ENCODE peak calls at places on chromosomes 1 and 21, in six cellular contexts. One of them, this sample, is unnamed.

GRCh38 chr1:84433253-84434080 is 35.2 kb downstream of the DNASE2B start:
- DNase-seq in CD8-positive, alpha-beta memory T cell: peak; percentile 35
- DNase-seq in effector memory CD4-positive, alpha-beta T cell: peak; percentile 21
- DNase-seq in CD4-positive, CD25-positive, alpha-beta regulatory T cell: peak; percentile 26
- DNase-seq in lower lobe of right lung: peak; percentile 49
- DNase-seq in keratinocyte: no peak
- DNase-seq in this sample: peak; percentile 84

GRCh38 chr1:15371610-15372539 is 37.8 kb upstream of the EFHD2 start:
- DNase-seq in CD8-positive, alpha-beta memory T cell: no peak
- DNase-seq in effector memory CD4-positive, alpha-beta T cell: no peak
- DNase-seq in CD4-positive, CD25-positive, alpha-beta regulatory T cell: no peak
- DNase-seq in lower lobe of right lung: no peak
- DNase-seq in keratinocyte: no peak
- DNase-seq in this sample: no peak

GRCh38 chr1:153670257-153670858 is 435 bp downstream of the ILF2 start:
- DNase-seq in CD8-positive, alpha-beta memory T cell: no peak
- DNase-seq in effector memory CD4-positive, alpha-beta T cell: no peak
- DNase-seq in CD4-positive, CD25-positive, alpha-beta regulatory T cell: peak; percentile 16
- DNase-seq in lower lobe of right lung: peak; percentile 54
- DNase-seq in keratinocyte: no peak
- DNase-seq in this sample: no peak

GRCh38 chr1:197218857-197219256 is 49.2 kb upstream of the CRB1 start:
- DNase-seq in CD8-positive, alpha-beta memory T cell: no peak
- DNase-seq in effector memory CD4-positive, alpha-beta T cell: no peak
- DNase-seq in CD4-positive, CD25-positive, alpha-beta regulatory T cell: no peak
- DNase-seq in lower lobe of right lung: no peak
- DNase-seq in keratinocyte: no peak
- DNase-seq in this sample: no peak

GRCh38 chr1:211588711-211589110 is 9.8 kb upstream of the SLC30A1 start:
- DNase-seq in CD8-positive, alpha-beta memory T cell: no peak
- DNase-seq in effector memory CD4-positive, alpha-beta T cell: no peak
- DNase-seq in CD4-positive, CD25-positive, alpha-beta regulatory T cell: no peak
- DNase-seq in lower lobe of right lung: no peak
- DNase-seq in keratinocyte: no peak
- DNase-seq in this sample: no peak

GRCh38 chr1:47924649-47925048 is 72.5 kb downstream of the TRABD2B start:
- DNase-seq in CD8-positive, alpha-beta memory T cell: no peak
- DNase-seq in effector memory CD4-positive, alpha-beta T cell: no peak
- DNase-seq in CD4-positive, CD25-positive, alpha-beta regulatory T cell: no peak
- DNase-seq in lower lobe of right lung: no peak
- DNase-seq in keratinocyte: no peak
- DNase-seq in this sample: no peak

GRCh38 chr1:103517380-103518047 is 8.0 kb upstream of the RNPC3 start:
- DNase-seq in CD8-positive, alpha-beta memory T cell: no peak
- DNase-seq in effector memory CD4-positive, alpha-beta T cell: no peak
- DNase-seq in CD4-positive, CD25-positive, alpha-beta regulatory T cell: no peak
- DNase-seq in lower lobe of right lung: no peak
- DNase-seq in keratinocyte: no peak
- DNase-seq in this sample: no peak

GRCh38 chr1:172969611-172970010 is 81.1 kb downstream of the TNFSF18 start:
- DNase-seq in CD8-positive, alpha-beta memory T cell: no peak
- DNase-seq in effector memory CD4-positive, alpha-beta T cell: no peak
- DNase-seq in CD4-positive, CD25-positive, alpha-beta regulatory T cell: no peak
- DNase-seq in lower lobe of right lung: no peak
- DNase-seq in keratinocyte: no peak
- DNase-seq in this sample: no peak

GRCh38 chr21:22556829-22557228 is 1558.6 kb downstream of the NCAM2 start:
- DNase-seq in CD8-positive, alpha-beta memory T cell: no peak
- DNase-seq in effector memory CD4-positive, alpha-beta T cell: no peak
- DNase-seq in CD4-positive, CD25-positive, alpha-beta regulatory T cell: no peak
- DNase-seq in lower lobe of right lung: no peak
- DNase-seq in keratinocyte: no peak
- DNase-seq in this sample: no peak
- H3K4me3 ChIP-seq in CD8-positive, alpha-beta memory T cell: no peak overlapping the region
- H3K4me3 ChIP-seq in effector memory CD4-positive, alpha-beta T cell: no peak overlapping the region
- H3K4me3 ChIP-seq in CD4-positive, CD25-positive, alpha-beta regulatory T cell: no peak overlapping the region
- H3K4me3 ChIP-seq in lower lobe of right lung: no peak overlapping the region
- H3K4me3 ChIP-seq in keratinocyte: no peak overlapping the region
- H3K4me3 ChIP-seq in this sample: no peak overlapping the region

DNA sequence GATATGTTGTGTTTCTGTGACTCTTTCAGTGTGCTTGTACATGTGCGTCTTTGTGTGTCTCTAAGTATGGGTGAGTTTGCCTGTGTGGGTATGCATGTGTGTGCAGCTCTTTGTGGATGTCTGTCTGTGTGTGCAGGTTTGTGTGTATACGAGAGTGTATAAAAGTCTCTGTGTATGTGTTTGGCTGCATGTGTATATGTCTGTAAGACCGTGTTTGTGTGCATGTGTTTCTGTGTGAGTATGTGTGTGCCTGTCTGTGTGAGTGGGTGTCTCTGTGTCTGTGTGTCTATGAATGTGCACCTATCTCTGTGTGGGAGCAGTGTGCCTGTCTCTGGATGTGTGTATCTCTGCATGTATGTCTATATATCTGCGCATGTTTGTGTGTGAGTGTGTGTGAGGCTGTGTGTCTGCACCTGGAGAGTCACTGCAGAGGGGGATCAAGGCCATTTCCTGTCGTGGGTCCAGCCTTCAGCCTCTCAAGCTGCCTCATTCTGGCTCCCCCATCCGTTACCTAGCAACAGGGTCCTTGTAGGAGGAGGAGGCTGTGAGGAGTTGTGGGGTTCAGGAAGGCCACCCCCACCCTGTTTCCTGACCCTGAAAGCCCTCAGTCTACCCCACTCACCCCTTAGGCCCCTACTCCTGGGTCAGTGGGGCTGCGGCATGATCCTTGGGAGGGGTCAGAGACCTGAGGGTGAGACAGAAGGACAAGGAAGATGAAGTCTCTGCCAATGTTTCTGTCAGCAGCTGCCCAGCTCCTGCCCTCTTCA is 10.3 kb downstream of the FGR start:
- DNase-seq in CD8-positive, alpha-beta memory T cell: no peak
- DNase-seq in effector memory CD4-positive, alpha-beta T cell: no peak
- DNase-seq in CD4-positive, CD25-positive, alpha-beta regulatory T cell: no peak
- DNase-seq in lower lobe of right lung: no peak
- DNase-seq in keratinocyte: no peak
- DNase-seq in this sample: no peak
- H3K4me1 ChIP-seq in CD8-positive, alpha-beta memory T cell: peaks cover 48% of the 10 kb centered on the region
- H3K4me1 ChIP-seq in effector memory CD4-positive, alpha-beta T cell: peaks cover 14% of the 10 kb centered on the region
- H3K4me1 ChIP-seq in CD4-positive, CD25-positive, alpha-beta regulatory T cell: peaks cover 15% of the 10 kb centered on the region
- H3K4me1 ChIP-seq in lower lobe of right lung: peaks cover 87% of the 10 kb centered on the region
- H3K4me1 ChIP-seq in keratinocyte: peaks cover 10% of the 10 kb centered on the region
- H3K4me1 ChIP-seq in this sample: no peaks in the 10 kb centered on the region

GRCh38 chr1:24748191-24749121 is 3.2 kb downstream of the CLIC4 start:
- DNase-seq in CD8-positive, alpha-beta memory T cell: no peak
- DNase-seq in effector memory CD4-positive, alpha-beta T cell: no peak
- DNase-seq in CD4-positive, CD25-positive, alpha-beta regulatory T cell: no peak
- DNase-seq in lower lobe of right lung: no peak
- DNase-seq in keratinocyte: no peak
- DNase-seq in this sample: no peak
- H3K4me3 ChIP-seq in CD8-positive, alpha-beta memory T cell: no peak overlapping the region
- H3K4me3 ChIP-seq in effector memory CD4-positive, alpha-beta T cell: no peak overlapping the region
- H3K4me3 ChIP-seq in CD4-positive, CD25-positive, alpha-beta regulatory T cell: no peak overlapping the region
- H3K4me3 ChIP-seq in lower lobe of right lung: peak overlapping the region; percentile 80
- H3K4me3 ChIP-seq in keratinocyte: no peak overlapping the region
- H3K4me3 ChIP-seq in this sample: no peak overlapping the region

GRCh38 chr1:89695847-89696246 is 62.9 kb downstream of the LRRC8C start:
- DNase-seq in CD8-positive, alpha-beta memory T cell: no peak
- DNase-seq in effector memory CD4-positive, alpha-beta T cell: no peak
- DNase-seq in CD4-positive, CD25-positive, alpha-beta regulatory T cell: no peak
- DNase-seq in lower lobe of right lung: no peak
- DNase-seq in keratinocyte: no peak
- DNase-seq in this sample: no peak

GRCh38 chr1:89698020-89698560 is 65.2 kb downstream of the LRRC8C start:
- DNase-seq in CD8-positive, alpha-beta memory T cell: no peak
- DNase-seq in effector memory CD4-positive, alpha-beta T cell: no peak
- DNase-seq in CD4-positive, CD25-positive, alpha-beta regulatory T cell: no peak
- DNase-seq in lower lobe of right lung: no peak
- DNase-seq in keratinocyte: no peak
- DNase-seq in this sample: no peak

GRCh38 chr1:89699451-89699986 is 66.6 kb downstream of the LRRC8C start:
- DNase-seq in CD8-positive, alpha-beta memory T cell: no peak
- DNase-seq in effector memory CD4-positive, alpha-beta T cell: no peak
- DNase-seq in CD4-positive, CD25-positive, alpha-beta regulatory T cell: no peak
- DNase-seq in lower lobe of right lung: no peak
- DNase-seq in keratinocyte: no peak
- DNase-seq in this sample: no peak

GRCh38 chr1:89698624-89699023 is 65.7 kb downstream of the LRRC8C start:
- DNase-seq in CD8-positive, alpha-beta memory T cell: no peak
- DNase-seq in effector memory CD4-positive, alpha-beta T cell: no peak
- DNase-seq in CD4-positive, CD25-positive, alpha-beta regulatory T cell: no peak
- DNase-seq in lower lobe of right lung: no peak
- DNase-seq in keratinocyte: no peak
- DNase-seq in this sample: no peak

DNA sequence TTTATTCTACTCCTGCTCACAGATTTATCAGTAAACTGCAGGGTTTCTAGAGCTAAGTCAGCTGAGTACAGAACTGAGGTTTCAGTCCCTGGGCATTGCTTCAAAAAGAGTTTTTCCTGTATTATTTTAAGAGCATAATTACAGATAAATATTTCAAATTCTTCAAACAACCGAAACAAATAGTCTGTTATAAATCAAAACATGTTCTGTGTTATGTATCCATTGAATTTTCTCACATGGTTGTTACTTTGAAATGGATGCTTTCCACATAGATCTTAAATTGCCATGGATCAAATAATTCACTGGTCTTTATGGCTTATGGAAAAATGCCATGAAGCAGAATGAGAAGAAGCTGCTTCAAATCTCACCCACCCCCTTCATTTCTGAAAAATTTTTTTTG is 64.5 kb downstream of the LRRC8C start:
- DNase-seq in CD8-positive, alpha-beta memory T cell: no peak
- DNase-seq in effector memory CD4-positive, alpha-beta T cell: no peak
- DNase-seq in CD4-positive, CD25-positive, alpha-beta regulatory T cell: no peak
- DNase-seq in lower lobe of right lung: no peak
- DNase-seq in keratinocyte: no peak
- DNase-seq in this sample: no peak
- H3K4me1 ChIP-seq in CD8-positive, alpha-beta memory T cell: peaks cover 85% of the 10 kb centered on the region
- H3K4me1 ChIP-seq in effector memory CD4-positive, alpha-beta T cell: peaks cover 62% of the 10 kb centered on the region
- H3K4me1 ChIP-seq in CD4-positive, CD25-positive, alpha-beta regulatory T cell: peaks cover 92% of the 10 kb centered on the region
- H3K4me1 ChIP-seq in lower lobe of right lung: peaks cover 45% of the 10 kb centered on the region
- H3K4me1 ChIP-seq in keratinocyte: no peaks in the 10 kb centered on the region
- H3K4me1 ChIP-seq in this sample: peaks cover 13% of the 10 kb centered on the region

GRCh38 chr1:221040716-221041275 is 161.6 kb downstream of the HLX start:
- DNase-seq in CD8-positive, alpha-beta memory T cell: no peak
- DNase-seq in effector memory CD4-positive, alpha-beta T cell: no peak
- DNase-seq in CD4-positive, CD25-positive, alpha-beta regulatory T cell: no peak
- DNase-seq in lower lobe of right lung: no peak
- DNase-seq in keratinocyte: no peak
- DNase-seq in this sample: no peak

GRCh38 chr1:221044538-221044937 is 165.3 kb downstream of the HLX start:
- DNase-seq in CD8-positive, alpha-beta memory T cell: no peak
- DNase-seq in effector memory CD4-positive, alpha-beta T cell: no peak
- DNase-seq in CD4-positive, CD25-positive, alpha-beta regulatory T cell: no peak
- DNase-seq in lower lobe of right lung: no peak
- DNase-seq in keratinocyte: no peak
- DNase-seq in this sample: no peak

GRCh38 chr1:221045842-221046831 is 166.9 kb downstream of the HLX start:
- DNase-seq in CD8-positive, alpha-beta memory T cell: no peak
- DNase-seq in effector memory CD4-positive, alpha-beta T cell: no peak
- DNase-seq in CD4-positive, CD25-positive, alpha-beta regulatory T cell: no peak
- DNase-seq in lower lobe of right lung: no peak
- DNase-seq in keratinocyte: no peak
- DNase-seq in this sample: peak; percentile 12
- H3K4me3 ChIP-seq in CD8-positive, alpha-beta memory T cell: no peak overlapping the region
- H3K4me3 ChIP-seq in effector memory CD4-positive, alpha-beta T cell: no peak overlapping the region
- H3K4me3 ChIP-seq in CD4-positive, CD25-positive, alpha-beta regulatory T cell: no peak overlapping the region
- H3K4me3 ChIP-seq in lower lobe of right lung: no peak overlapping the region
- H3K4me3 ChIP-seq in keratinocyte: no peak overlapping the region
- H3K4me3 ChIP-seq in this sample: no peak overlapping the region

GRCh38 chr1:164769504-164770148 is 210.6 kb downstream of the PBX1 start:
- DNase-seq in CD8-positive, alpha-beta memory T cell: no peak
- DNase-seq in effector memory CD4-positive, alpha-beta T cell: no peak
- DNase-seq in CD4-positive, CD25-positive, alpha-beta regulatory T cell: no peak
- DNase-seq in lower lobe of right lung: no peak
- DNase-seq in keratinocyte: no peak
- DNase-seq in this sample: no peak
- H3K4me1 ChIP-seq in CD8-positive, alpha-beta memory T cell: no peaks in the 10 kb centered on the region
- H3K4me1 ChIP-seq in effector memory CD4-positive, alpha-beta T cell: no peaks in the 10 kb centered on the region
- H3K4me1 ChIP-seq in CD4-positive, CD25-positive, alpha-beta regulatory T cell: no peaks in the 10 kb centered on the region
- H3K4me1 ChIP-seq in lower lobe of right lung: peaks cover 49% of the 10 kb centered on the region
- H3K4me1 ChIP-seq in keratinocyte: peaks cover 44% of the 10 kb centered on the region
- H3K4me1 ChIP-seq in this sample: no peaks in the 10 kb centered on the region

DNA sequence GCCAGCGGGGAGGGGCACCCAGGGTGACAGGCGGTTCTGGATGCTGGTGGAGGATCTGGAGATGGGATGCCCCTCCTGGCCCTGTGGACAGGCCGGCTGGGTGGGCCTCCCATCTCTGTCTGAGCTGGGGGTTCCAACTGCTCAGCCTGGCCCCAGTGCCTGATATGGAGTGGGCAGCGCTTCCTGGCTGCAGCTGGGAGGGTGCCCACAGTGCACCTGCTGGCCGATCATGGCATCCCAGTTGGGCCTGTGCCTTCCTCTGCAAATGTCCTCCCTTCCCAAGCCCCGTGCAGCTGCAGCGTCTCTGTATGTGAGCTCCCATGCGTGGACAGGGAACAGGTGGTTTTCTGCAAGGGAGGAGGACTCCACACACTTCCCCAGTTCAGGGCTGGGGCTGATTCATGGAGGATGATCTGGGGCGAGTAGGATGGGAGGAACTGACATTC is 2.1 kb downstream of the PFKL start:
- DNase-seq in CD8-positive, alpha-beta memory T cell: no peak
- DNase-seq in effector memory CD4-positive, alpha-beta T cell: no peak
- DNase-seq in CD4-positive, CD25-positive, alpha-beta regulatory T cell: no peak
- DNase-seq in lower lobe of right lung: no peak
- DNase-seq in keratinocyte: no peak
- DNase-seq in this sample: no peak
- H3K4me3 ChIP-seq in CD8-positive, alpha-beta memory T cell: no peak overlapping the region
- H3K4me3 ChIP-seq in effector memory CD4-positive, alpha-beta T cell: no peak overlapping the region
- H3K4me3 ChIP-seq in CD4-positive, CD25-positive, alpha-beta regulatory T cell: no peak overlapping the region
- H3K4me3 ChIP-seq in lower lobe of right lung: no peak overlapping the region
- H3K4me3 ChIP-seq in keratinocyte: no peak overlapping the region
- H3K4me3 ChIP-seq in this sample: no peak overlapping the region

DNA sequence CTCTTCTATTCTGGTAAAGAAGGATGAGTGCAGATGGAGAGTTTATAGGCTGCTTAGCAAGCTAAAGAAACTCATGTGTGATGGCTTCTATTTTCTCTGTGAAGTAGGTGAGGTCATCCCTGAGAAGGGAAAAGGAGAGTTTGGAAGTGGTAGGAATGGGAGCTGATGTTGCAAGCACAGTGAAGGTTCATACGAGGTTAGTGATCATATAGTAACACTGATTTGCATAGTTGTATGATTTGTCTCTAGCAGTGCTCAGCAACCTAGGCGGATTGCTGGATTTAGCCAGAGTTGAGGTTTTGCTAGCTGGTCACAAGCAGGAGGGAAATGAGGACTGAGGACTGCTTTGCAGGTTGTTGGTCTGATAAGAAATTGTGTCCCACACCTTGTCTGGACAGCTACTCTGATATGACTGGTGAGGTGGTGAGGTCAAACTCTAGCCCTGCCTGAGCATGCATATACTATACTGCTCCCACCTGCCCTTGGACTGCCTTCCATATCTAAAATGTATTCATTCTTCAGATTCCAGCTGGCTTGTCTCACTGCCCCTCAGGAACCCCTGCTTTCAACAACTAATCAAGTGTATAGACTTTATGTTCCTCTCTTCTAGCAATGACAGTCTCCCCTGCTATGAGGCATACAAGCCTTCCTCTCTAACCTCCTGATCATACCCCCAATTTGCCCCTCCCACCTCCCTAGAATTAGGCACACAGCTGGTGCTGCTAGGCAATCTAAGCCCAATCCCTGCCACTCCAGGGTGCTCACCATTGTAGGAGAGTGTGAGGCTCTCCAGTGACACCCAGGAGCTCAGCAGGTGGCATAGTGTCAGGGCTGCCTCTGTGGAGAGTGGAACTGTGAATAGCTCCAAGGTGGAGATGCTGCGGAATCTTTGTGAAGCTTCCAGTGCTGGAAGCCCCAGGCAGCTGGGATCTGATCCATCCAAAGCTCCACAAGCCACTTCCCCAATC is 18.5 kb downstream of the LRRC41 start:
- DNase-seq in CD8-positive, alpha-beta memory T cell: no peak
- DNase-seq in effector memory CD4-positive, alpha-beta T cell: no peak
- DNase-seq in CD4-positive, CD25-positive, alpha-beta regulatory T cell: no peak
- DNase-seq in lower lobe of right lung: no peak
- DNase-seq in keratinocyte: no peak
- DNase-seq in this sample: no peak
- H3K4me1 ChIP-seq in CD8-positive, alpha-beta memory T cell: peaks cover 3% of the 10 kb centered on the region
- H3K4me1 ChIP-seq in effector memory CD4-positive, alpha-beta T cell: no peaks in the 10 kb centered on the region
- H3K4me1 ChIP-seq in CD4-positive, CD25-positive, alpha-beta regulatory T cell: no peaks in the 10 kb centered on the region
- H3K4me1 ChIP-seq in lower lobe of right lung: peaks cover 12% of the 10 kb centered on the region
- H3K4me1 ChIP-seq in keratinocyte: peaks cover 17% of the 10 kb centered on the region
- H3K4me1 ChIP-seq in this sample: no peaks in the 10 kb centered on the region